ENCODE peak calls at places on chromosome 16, in seven cellular contexts. O, T, K, A, I, L and B are unnamed samples.

GRCh38 chr16:73071131-73071940 is 23.4 kb upstream of the ZFHX3 start:
- DNase-seq in O (no peak), T (peak), K (no peak), A (peak), I (peak), L (no peak), B (no peak)

GRCh38 chr16:10957771-10958486 is 13.6 kb downstream of the CLEC16A start:
- DNase-seq in O (no peak), T (peak), K (no peak), A (no peak), I (no peak), L (no peak), B (no peak)

GRCh38 chr16:2533912-2534311 is 2.7 kb upstream of the CEMP1 start:
- DNase-seq in O (no peak), T (no peak), K (no peak), A (no peak), I (no peak), L (no peak), B (no peak)

GRCh38 chr16:67137605-67138004 is 13.2 kb downstream of the B3GNT9 start:
- DNase-seq in O (no peak), T (no peak), K (no peak), A (no peak), I (no peak), L (no peak), B (no peak)

GRCh38 chr16:67449328-67449727 is 18.4 kb downstream of the HSD11B2 start:
- DNase-seq in O (no peak), T (no peak), K (no peak), A (no peak), I (peak), L (no peak), B (no peak)

GRCh38 chr16:70682239-70683145 is 3.4 kb downstream of the MTSS2 start:
- DNase-seq in O (no peak), T (no peak), K (no peak), A (no peak), I (peak), L (no peak), B (no peak)

GRCh38 chr16:48383877-48384304 is 1.3 kb downstream of the SIAH1 start:
- DNase-seq in O (no peak), T (peak), K (no peak), A (no peak), I (no peak), L (no peak), B (no peak)

GRCh38 chr16:61936522-61936921 is 99.7 kb downstream of the CDH8 start:
- DNase-seq in O (no peak), T (peak), K (no peak), A (no peak), I (no peak), L (no peak), B (no peak)

DNA sequence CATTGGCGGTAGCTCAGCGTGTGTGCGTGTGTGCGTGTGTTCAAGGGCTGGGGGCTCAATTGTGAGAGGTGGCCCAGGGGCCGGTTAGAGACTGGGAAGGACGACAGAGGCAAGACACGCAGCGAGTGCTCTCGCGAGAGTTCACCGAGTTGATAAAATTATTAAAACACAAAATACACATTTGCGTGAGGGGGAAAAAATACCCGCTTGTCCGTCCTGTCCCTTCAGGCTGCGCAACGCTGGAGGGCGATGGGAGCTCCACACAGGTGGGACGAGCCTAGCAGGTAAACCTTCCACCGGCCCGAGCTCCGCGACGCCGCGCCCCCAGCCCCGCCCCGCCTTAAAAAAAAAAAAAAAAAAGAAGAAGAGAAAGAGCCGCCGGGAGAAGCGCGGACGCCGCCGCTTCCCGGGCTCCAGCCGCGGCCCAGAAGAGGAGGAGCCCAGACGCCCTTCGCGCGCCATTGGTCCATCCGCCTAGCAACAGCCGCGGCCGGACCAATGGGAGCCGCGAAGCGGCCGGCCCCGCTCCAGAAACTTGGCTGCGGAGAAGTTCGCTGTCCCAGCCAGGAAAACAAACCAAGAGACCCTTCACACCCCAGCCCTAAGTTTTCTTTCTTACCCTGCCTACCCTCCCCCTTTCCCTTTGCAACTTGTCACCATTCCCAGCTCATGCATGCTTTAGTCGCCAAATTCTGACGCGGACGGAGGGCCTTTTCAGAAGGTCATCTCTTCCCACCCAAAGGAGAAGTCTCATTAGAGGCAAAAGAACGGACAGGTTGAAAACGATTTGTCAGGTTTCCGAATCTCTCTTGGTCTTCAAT is 169.9 kb upstream of the MAF start:
- DNase-seq in O (peak), T (peak), K (peak), A (peak), I (peak), L (peak), B (peak)
- H3K4me3 ChIP-seq in O (peak), T (peak), K (peak), A (peak), I (peak), L (peak), B (peak)

GRCh38 chr16:58109330-58109729 is 19.9 kb downstream of the CFAP20 start:
- DNase-seq in O (no peak), T (no peak), K (no peak), A (peak), I (no peak), L (no peak), B (no peak)

GRCh38 chr16:58110590-58111330 is 18.4 kb downstream of the CFAP20 start:
- DNase-seq in O (no peak), T (no peak), K (no peak), A (no peak), I (no peak), L (no peak), B (no peak)

GRCh38 chr16:58109881-58110280 is 19.3 kb downstream of the CFAP20 start:
- DNase-seq in O (no peak), T (no peak), K (no peak), A (no peak), I (no peak), L (no peak), B (no peak)

GRCh38 chr16:58105619-58106018 is 23.6 kb downstream of the CFAP20 start:
- DNase-seq in O (no peak), T (no peak), K (no peak), A (no peak), I (no peak), L (no peak), B (no peak)

GRCh38 chr16:58107228-58107627 is 22.0 kb downstream of the CFAP20 start:
- DNase-seq in O (no peak), T (no peak), K (no peak), A (no peak), I (no peak), L (no peak), B (no peak)
- TF ChIP-seq CTCF in O (no peak), T (no peak), K (no peak), A (no peak), I (no peak), L (no peak), B (no peak)

GRCh38 chr16:24986512-24987303 is 28.5 kb downstream of the ARHGAP17 start:
- DNase-seq in O (peak), T (peak), K (no peak), A (peak), I (peak), L (peak), B (peak)
- H3K4me3 ChIP-seq in O (no peak), T (peak), K (no peak), A (no peak), I (peak), L (no peak), B (peak)

DNA sequence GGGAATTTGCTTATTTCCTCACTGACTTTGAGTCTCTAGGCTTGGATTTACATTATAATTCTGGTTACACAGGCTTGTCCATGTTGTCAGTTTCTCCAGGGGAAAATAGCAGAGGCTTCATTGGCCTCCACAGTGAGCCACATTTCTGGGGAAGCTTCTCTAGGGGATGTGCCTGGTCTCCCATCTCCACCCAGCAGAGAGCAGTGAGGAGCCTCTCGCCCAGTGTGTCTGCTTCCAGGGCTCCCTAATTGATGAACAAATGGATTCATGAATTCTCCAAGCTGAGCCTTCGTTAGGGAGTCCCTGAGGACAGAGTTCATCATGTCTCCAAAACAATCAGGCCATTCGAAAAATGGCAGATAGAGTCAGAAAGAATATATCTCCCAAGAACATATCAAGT is 162.3 kb upstream of the TOX3 start:
- DNase-seq in O (no peak), T (no peak), K (no peak), A (no peak), I (no peak), L (no peak), B (no peak)
- TF ChIP-seq CTCF in O (no peak), T (no peak), K (no peak), A (no peak), I (no peak), L (no peak), B (no peak)

GRCh38 chr16:681746-682427 is 1.7 kb downstream of the STUB1 start:
- DNase-seq in O (no peak), T (peak), K (no peak), A (no peak), I (no peak), L (no peak), B (no peak)

GRCh38 chr16:684067-684794 is at the start of gene JMJD8:
- DNase-seq in O (peak), T (peak), K (peak), A (peak), I (peak), L (peak), B (peak)

GRCh38 chr16:683396-684066 is 603 bp downstream of the JMJD8 start:
- DNase-seq in O (no peak), T (no peak), K (peak), A (no peak), I (no peak), L (no peak), B (no peak)

GRCh38 chr16:680967-681745 is 946 bp downstream of the STUB1 start:
- DNase-seq in O (peak), T (peak), K (no peak), A (no peak), I (no peak), L (no peak), B (no peak)

DNA sequence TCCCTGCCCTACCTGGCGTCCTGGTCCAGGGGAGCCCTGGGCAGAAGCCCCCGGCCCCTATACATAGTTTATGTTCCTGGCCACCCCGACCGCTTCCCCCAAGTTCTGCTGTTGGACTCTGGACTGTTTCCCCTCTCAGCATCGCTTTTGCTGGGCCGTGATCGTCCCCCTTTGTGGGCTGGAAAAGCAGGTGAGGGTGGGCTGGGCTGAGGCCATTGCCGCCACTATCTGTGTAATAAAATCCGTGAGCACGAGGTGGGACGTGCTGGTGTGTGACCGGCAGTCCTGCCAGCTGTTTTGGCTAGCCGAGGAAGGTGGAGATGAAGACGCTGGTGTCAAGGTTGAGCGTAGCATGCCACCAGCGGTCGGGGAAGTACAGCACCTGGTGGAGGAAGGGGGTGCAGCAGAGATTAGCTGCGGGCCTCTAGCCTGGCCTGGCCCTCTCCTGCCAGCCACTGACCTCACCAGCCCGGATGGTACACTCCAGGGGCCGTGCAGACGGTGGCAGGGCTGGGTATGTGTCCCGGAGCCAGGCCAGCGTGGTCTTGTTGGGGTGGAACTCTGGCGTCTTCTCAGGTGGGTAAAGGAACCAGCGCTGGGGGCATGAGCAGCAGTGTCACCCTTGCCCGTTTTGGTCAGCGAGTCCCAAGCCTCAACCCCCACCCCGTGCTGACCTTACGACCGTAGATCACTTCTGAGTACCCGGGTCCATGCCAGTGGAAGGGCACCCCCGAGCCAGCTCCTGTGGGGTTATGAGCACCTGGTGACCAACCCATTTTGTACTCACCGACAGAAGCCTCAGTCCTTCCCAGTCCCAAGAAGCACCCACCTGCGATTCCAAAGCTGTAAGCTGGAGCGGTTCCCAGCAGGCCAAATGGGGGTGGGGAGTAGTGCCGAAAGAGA is 1.4 kb downstream of the JMJD8 start:
- DNase-seq in O (no peak), T (no peak), K (no peak), A (peak), I (no peak), L (no peak), B (no peak)
- H3K4me3 ChIP-seq in O (peak), T (peak), K (no peak), A (peak), I (peak), L (peak), B (peak)

DNA sequence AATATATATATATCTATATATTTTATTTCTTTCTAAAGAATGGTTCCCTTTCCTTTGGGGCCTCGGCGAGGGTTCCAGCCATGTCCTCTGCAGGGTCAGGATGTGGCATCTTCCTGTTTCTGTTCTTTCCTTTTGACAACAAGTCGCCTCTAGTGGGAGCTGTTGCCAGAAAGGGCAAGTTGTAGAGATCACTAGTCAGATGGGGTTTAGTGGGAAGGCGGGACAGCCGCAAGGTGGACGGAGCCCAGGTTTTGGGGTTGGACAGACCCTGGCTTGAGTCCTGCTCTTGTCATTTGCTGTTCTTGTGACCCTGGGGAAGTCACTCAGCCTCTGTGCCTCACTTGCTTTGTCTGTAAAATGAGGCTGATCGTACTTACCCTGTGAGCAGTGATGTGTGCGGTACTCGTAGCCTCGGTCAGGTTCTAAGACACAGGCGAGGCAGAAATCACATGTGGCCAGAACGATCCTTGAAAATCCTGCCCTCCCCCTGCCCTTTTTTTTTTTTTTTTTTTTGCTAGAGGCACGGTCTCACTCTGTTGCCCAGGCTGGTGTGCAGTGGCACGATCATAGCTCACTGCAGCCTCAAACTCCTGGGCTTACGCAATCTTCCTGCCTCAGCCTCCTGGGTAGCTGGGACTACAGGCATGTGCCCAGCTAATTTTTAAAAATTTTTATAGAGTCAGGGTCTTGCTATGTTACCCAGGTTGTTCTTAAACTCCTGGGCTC is 80.1 kb downstream of the ABCC6 start:
- DNase-seq in O (no peak), T (peak), K (no peak), A (no peak), I (no peak), L (no peak), B (no peak)
- TF ChIP-seq CTCF in O (peak), T (peak), K (no peak), A (peak), I (peak), L (no peak), B (peak)

DNA sequence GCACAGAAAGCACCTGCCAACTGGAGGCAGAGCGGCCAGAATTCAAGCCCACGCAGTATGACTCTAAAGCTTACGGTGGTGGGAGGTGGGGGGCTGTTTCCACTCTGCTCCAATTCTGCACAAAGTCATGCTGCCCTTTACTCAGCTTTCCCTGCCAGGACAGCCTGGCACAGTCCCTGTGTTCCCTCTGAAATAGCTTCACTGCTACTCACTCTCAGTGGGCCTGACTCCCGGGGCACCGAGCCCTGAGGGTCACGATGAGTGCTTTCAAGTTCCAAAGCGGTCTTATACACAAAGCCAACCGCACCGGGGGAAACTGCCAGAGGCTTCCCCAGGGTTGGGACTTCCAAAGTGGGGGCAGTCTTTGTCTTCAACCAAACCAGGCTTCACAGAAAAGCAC is 306.1 kb upstream of the XYLT1 start:
- DNase-seq in O (no peak), T (no peak), K (no peak), A (no peak), I (no peak), L (no peak), B (no peak)
- H3K4me3 ChIP-seq in O (no peak), T (no peak), K (no peak), A (no peak), I (no peak), L (no peak), B (no peak)